ENCODE peak calls at places on chromosome 21, in nine cellular contexts. H is upper lobe of left lung, Y is endothelial cell of umbilical vein, L is esophagus squamous epithelium, S is IMR-90, Q is prostate gland, A is heart left ventricle, G is A549, C is lower leg skin. N is an unnamed sample.

GRCh38 chr21:36753556-36753955 is 54.6 kb downstream of the SIM2 start:
- DNase-seq in H (no peak), Y (peak; percentile 20), L (no peak), S (peak; percentile 87), Q (no peak), A (no peak), G (peak; percentile 40), C (no peak), N (no peak)

GRCh38 chr21:16250282-16250681 is 520.5 kb downstream of the USP25 start:
- DNase-seq in H (no peak), Y (no peak), L (no peak), S (no peak), Q (no peak), A (no peak), G (no peak), C (no peak), N (peak; percentile 6)

GRCh38 chr21:46660505-46660904 is 25.0 kb downstream of the PRMT2 start:
- DNase-seq in H (no peak), Y (no peak), L (no peak), S (no peak), Q (no peak), A (no peak), G (no peak), C (no peak), N (no peak)

GRCh38 chr21:42524341-42525227 is 10.9 kb downstream of the SLC37A1 start:
- DNase-seq in H (peak; percentile 76), Y (no peak), L (no peak), S (peak; percentile 52), Q (peak; percentile 70), A (peak; percentile 68), G (no peak), C (no peak), N (peak; percentile 91)

GRCh38 chr21:33071878-33072306 is 2.0 kb downstream of the OLIG1 start:
- DNase-seq in H (peak; percentile 84), Y (peak; percentile 32), L (no peak), S (peak; percentile 10), Q (no peak), A (no peak), G (no peak), C (no peak), N (no peak)

GRCh38 chr21:35401476-35401875 is 352.4 kb upstream of the RUNX1 start:
- DNase-seq in H (no peak), Y (no peak), L (no peak), S (peak; percentile 19), Q (no peak), A (no peak), G (no peak), C (no peak), N (no peak)

GRCh38 chr21:31187499-31187898 is 149.2 kb upstream of the KRTAP19-8 start:
- DNase-seq in H (no peak), Y (no peak), L (no peak), S (no peak), Q (no peak), A (no peak), G (no peak), C (no peak), N (no peak)

GRCh38 chr21:41425954-41426655 is at the start of gene MX1:
- DNase-seq in H (peak; percentile 97), Y (peak; percentile 40), L (no peak), S (peak; percentile 10), Q (peak; percentile 70), A (peak; percentile 87), G (peak; percentile 10), C (peak; percentile 92), N (peak; percentile 79)

GRCh38 chr21:31137951-31138350 is 99.7 kb upstream of the KRTAP19-8 start:
- DNase-seq in H (no peak), Y (no peak), L (no peak), S (no peak), Q (no peak), A (no peak), G (no peak), C (no peak), N (no peak)

GRCh38 chr21:36847189-36847588 is 119.3 kb downstream of the HLCS start:
- DNase-seq in H (no peak), Y (peak; percentile 67), L (no peak), S (peak; percentile 85), Q (peak; percentile 31), A (no peak), G (peak; percentile 62), C (no peak), N (no peak)

GRCh38 chr21:38219049-38219628 is 37.7 kb upstream of the KCNJ15 start:
- DNase-seq in H (no peak), Y (peak; percentile 87), L (no peak), S (peak; percentile 79), Q (peak; percentile 81), A (peak; percentile 71), G (peak; percentile 70), C (peak; percentile 93), N (peak; percentile 80)

GRCh38 chr21:39347537-39347936 is 1.4 kb downstream of the HMGN1 start:
- DNase-seq in H (no peak), Y (peak; percentile 22), L (no peak), S (no peak), Q (no peak), A (no peak), G (no peak), C (peak; percentile 45), N (no peak)

GRCh38 chr21:39350094-39351006 is 1.5 kb upstream of the HMGN1 start:
- DNase-seq in H (peak; percentile 46), Y (no peak), L (no peak), S (no peak), Q (no peak), A (no peak), G (no peak), C (peak; percentile 75), N (no peak)

GRCh38 chr21:39348355-39349210 is at the start of gene HMGN1:
- DNase-seq in H (peak; percentile 96), Y (peak; percentile 80), L (peak; percentile 77), S (peak; percentile 86), Q (peak; percentile 87), A (peak; percentile 89), G (peak; percentile 69), C (peak; percentile 96), N (peak; percentile 90)

GRCh38 chr21:39348040-39348354 is 891 bp downstream of the HMGN1 start:
- DNase-seq in H (no peak), Y (no peak), L (no peak), S (no peak), Q (no peak), A (no peak), G (no peak), C (no peak), N (no peak)

DNA sequence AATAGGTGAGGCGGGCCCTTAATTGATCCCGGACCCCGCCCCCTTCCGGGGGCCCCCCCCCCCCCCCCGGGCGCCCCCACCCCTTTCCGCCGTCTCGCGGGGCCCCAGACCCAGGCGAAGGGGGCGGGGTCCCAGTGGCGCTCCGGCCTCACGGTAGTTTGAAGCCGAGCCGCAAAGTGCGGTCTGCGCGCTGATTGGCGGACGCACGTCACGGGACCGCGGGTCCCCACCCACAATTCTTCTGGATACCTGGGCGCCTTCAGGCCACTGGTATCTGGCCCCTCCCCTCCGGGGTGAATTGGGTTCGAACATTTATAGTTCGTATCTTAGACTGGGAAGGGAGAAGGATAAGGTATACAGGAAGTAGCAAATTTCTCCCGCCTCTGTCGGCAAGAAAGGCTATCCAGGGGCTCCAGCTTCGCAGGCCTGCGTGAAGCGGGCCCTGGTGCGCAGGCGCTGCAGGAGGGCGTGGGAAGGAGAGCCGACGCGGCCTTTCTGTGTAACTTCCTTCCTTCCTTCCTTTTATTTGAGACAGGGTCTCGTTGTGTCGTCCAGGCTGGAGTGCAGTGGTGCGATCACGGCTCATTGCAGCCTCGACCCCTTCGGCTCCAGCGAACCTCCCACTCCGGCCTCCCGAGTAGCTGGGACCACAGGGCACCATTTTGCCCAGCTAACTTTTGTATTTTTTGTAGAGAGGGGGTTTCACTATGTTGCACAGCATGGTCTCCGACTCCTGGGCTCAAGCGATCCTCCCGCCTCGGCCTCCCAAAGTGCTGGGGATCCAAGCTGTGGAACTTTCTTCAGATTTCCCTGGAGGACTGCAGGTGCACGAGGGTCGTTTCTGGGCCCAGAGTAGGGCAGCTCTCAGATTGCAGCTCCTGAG is 564 bp upstream of the HMGN1 start:
- DNase-seq in H (peak; percentile 100), Y (peak; percentile 96), L (peak; percentile 78), S (peak; percentile 90), Q (peak; percentile 98), A (peak; percentile 97), G (peak; percentile 94), C (peak; percentile 99), N (peak; percentile 99)
- TF ChIP-seq POLR2A in H (peak; percentile 52), Y (peak; percentile 79), L (peak; percentile 55), S (no peak), Q (peak; percentile 64), A (no peak), G (peak; percentile 64), C (no peak), N (no peak)

DNA sequence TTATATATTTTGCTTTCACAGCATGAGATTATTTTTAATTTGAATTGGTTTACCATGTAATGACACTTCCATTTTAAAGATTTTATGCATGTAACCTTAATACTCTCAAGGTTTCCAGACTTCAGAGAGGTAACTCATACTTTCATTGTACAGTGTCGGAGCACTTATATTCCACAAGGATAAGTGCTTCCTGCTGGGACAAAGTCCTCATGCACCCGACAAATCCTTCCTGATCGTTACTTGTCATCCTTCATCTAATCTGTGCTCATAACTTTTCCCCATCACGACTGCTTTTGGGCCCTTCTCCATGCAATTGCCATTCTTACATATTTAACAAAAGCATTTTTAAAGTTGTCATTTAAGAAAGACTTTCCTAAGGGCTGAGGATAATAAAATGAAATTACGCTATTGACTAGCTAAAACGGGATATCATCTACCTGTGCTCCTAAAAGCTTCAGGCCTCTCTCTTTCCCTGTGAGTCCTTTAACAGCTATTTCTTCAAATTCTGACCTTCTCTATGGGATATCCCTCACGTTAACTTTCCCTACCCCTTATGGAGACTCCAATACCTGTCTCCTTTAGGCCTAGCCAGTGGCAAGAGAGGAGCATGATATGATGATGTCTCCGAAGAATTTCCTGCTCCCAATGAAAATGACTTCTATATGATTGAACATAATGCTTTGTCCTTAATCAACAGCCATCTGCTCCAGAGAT is 59.3 kb downstream of the NCAM2 start:
- DNase-seq in H (no peak), Y (no peak), L (no peak), S (no peak), Q (no peak), A (no peak), G (no peak), C (no peak), N (no peak)
- TF ChIP-seq POLR2A in H (no peak), Y (no peak), L (no peak), S (no peak), Q (no peak), A (no peak), G (no peak), C (no peak), N (no peak)

GRCh38 chr21:25626752-25627151 is 12.3 kb upstream of the JAM2 start:
- DNase-seq in H (no peak), Y (no peak), L (no peak), S (no peak), Q (peak; percentile 19), A (peak; percentile 76), G (no peak), C (no peak), N (peak; percentile 12)
- TF ChIP-seq POLR2A in H (no peak), Y (no peak), L (no peak), S (no peak), Q (no peak), A (no peak), G (no peak), C (no peak), N (no peak)

DNA sequence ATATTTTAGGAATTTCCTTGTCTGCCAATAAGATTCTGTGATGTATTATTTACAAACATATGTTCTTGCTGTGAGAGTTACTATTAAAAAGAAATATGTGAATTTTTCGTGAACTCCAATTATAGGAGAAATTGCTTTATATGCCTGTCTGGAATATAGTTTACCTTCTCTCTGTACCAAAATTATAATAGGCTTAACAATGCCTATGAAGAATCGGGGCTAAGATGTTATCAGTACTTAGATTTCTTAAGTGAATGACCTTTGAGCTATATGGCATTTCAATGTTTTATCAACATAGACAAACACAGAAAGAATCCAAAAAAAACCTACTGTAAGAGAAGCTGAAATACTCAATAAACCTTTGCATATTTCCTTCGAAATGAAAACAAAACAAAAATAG is 323.1 kb upstream of the ADAMTS5 start:
- DNase-seq in H (no peak), Y (no peak), L (no peak), S (no peak), Q (no peak), A (no peak), G (no peak), C (no peak), N (no peak)
- TF ChIP-seq POLR2A in H (no peak), Y (no peak), L (no peak), S (no peak), Q (no peak), A (no peak), G (no peak), C (no peak), N (no peak)